ENCODE peak calls at places on chromosomes 13 and 19, in nine cellular contexts. P, Z, U, F, T, K, Y, D and M are unnamed samples.

GRCh38 chr13:66359910-66360552 is 870.1 kb downstream of the PCDH9 start:
- DNase-seq in Z (no peak), Y (no peak), D (no peak), P (no peak), K (no peak), T (no peak), F (no peak), U (no peak), M (no peak)

GRCh38 chr19:51786651-51787494 is 8.1 kb upstream of the FPR3 start:
- DNase-seq in T (no peak), D (no peak), U (no peak), F (no peak), P (no peak), Z (no peak), K (no peak), Y (no peak), M (no peak)

GRCh38 chr19:50556236-50557008 is 11.8 kb downstream of the LRRC4B start:
- DNase-seq in P (peak; percentile 45), U (peak; percentile 86), D (peak; percentile 72), T (peak; percentile 49), Z (peak; percentile 57), K (peak; percentile 90), Y (peak; percentile 98), F (no peak), M (peak; percentile 58)

GRCh38 chr13:30752991-30753616 is 17.8 kb downstream of the ALOX5AP start:
- DNase-seq in F (no peak), K (no peak), U (no peak), Y (no peak), D (no peak), T (no peak), P (no peak), Z (no peak), M (no peak)

GRCh38 chr13:54637377-54637776 is 1608.8 kb downstream of the OLFM4 start:
- DNase-seq in D (no peak), Z (no peak), K (no peak), F (no peak), U (no peak), P (peak; percentile 19), T (no peak), Y (peak; percentile 60), M (no peak)

GRCh38 chr19:33441277-33441699 is 67.8 kb downstream of the CEBPG start:
- DNase-seq in U (peak; percentile 61), F (no peak), D (no peak), Y (no peak), T (no peak), P (no peak), K (no peak), Z (no peak), M (no peak)

GRCh38 chr13:64551755-64552154 is 2678.4 kb downstream of the PCDH9 start:
- DNase-seq in F (no peak), U (no peak), T (no peak), D (peak; percentile 53), K (peak; percentile 50), Z (no peak), P (peak; percentile 18), Y (no peak), M (peak; percentile 67)

GRCh38 chr19:54420383-54421168 is 5.3 kb downstream of the TTYH1 start:
- DNase-seq in P (no peak), T (no peak), U (peak; percentile 77), D (no peak), Z (no peak), F (no peak), K (no peak), Y (peak; percentile 94), M (no peak)

GRCh38 chr19:49488046-49488862 is 846 bp downstream of the RPL13A start:
- DNase-seq in K (peak; percentile 31), F (no peak), Z (no peak), P (no peak), Y (no peak), D (peak; percentile 52), T (no peak), U (no peak), M (no peak)

DNA sequence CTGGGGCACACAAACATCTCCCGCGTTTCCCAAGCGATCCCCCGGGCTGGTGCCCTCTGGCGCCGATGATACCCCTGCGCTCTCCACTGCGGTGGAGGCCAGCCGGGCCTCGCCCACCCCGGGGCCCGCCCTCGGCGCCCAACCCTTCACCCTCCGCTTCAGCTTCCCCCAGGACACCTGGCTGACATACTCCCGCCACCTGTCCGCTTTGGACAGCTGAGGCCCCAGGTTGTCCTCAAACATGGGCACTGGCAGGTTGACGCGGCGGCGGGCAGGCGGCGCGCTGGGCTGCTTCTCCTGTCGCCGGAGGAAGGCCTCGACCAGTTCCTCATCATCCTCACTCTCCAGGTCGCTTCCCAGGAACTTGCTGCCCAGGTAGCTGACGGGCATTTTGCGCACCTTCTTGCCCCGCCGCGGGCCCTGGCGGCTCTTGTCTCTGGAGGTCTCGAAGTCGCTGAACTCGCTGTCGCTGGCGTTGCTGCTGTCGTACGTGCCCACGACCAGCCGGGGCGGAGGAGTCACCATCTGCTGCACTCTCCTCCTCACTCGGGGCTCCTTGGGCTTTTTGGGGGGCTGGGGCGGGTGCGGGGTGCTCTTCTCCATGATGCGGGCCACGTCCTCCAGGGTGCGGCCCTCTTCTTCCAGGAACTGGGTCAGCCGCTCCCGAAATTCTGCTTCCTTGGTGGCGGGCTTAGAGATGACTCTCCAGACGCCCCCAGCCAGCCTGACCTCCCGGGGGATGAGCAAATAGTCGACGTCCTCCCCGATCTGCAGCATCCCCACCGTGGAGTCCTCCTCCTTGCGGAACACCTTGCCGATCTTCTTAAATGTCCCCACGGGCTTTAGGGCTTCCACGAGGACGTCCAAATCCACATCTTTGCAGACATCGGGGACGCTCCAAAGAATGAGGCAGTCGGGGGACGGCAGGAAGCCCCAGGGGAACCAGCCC is 1.1 kb downstream of the CCDC8 start:
- DNase-seq in Z (no peak), U (peak; percentile 74), T (no peak), K (no peak), Y (no peak), P (no peak), D (peak; percentile 31), F (no peak), M (no peak)
- H3K4me3 ChIP-seq in Z (no peak overlapping the region), U (peak overlapping the region; percentile 82), T (no peak overlapping the region), K (peak overlapping the region; percentile 81), Y (peak overlapping the region; percentile 94), P (peak overlapping the region; percentile 71), D (peak overlapping the region; percentile 67), F (no peak overlapping the region), M (peak overlapping the region; percentile 73)

DNA sequence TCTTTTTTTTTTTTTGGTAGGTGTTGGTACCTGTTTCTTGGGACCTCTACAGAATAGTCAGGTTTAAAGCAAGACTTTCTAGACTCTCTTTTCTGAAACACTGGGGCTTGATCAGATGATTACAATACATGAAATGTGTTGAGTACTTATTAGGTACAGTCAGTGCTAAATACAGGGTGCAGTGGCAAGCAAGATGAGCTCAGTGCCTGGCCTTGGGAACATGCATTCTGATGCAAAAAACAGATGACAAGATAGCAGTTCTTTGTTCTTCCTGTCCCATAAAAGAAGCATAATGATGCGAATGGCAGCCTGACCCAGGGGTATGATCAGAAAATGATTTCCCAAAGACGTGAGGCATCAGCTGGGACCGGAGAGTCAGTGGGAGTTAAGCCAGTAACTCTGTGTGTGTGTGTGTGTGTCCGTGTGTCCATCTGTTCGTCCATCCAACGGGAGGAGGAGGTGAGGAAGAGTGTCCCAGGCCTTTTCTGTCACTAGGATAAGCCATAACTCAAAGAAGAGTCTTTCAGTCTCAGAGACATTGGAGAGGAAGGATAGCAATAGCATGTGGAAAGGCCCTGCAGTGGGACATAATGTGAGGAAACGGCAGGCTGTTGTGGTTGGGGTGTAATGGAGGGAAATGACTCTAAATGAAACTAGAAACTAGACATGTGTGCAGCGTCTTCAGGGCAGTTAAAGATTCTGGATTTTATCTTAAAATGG is 32.2 kb downstream of the SLAIN1 start:
- DNase-seq in Z (no peak), T (no peak), Y (no peak), K (no peak), U (no peak), D (no peak), F (peak; percentile 60), P (no peak), M (no peak)
- H3K4me3 ChIP-seq in Z (no peak overlapping the region), T (no peak overlapping the region), Y (no peak overlapping the region), K (no peak overlapping the region), U (no peak overlapping the region), D (no peak overlapping the region), F (peak overlapping the region; percentile 33), P (no peak overlapping the region), M (no peak overlapping the region)

DNA sequence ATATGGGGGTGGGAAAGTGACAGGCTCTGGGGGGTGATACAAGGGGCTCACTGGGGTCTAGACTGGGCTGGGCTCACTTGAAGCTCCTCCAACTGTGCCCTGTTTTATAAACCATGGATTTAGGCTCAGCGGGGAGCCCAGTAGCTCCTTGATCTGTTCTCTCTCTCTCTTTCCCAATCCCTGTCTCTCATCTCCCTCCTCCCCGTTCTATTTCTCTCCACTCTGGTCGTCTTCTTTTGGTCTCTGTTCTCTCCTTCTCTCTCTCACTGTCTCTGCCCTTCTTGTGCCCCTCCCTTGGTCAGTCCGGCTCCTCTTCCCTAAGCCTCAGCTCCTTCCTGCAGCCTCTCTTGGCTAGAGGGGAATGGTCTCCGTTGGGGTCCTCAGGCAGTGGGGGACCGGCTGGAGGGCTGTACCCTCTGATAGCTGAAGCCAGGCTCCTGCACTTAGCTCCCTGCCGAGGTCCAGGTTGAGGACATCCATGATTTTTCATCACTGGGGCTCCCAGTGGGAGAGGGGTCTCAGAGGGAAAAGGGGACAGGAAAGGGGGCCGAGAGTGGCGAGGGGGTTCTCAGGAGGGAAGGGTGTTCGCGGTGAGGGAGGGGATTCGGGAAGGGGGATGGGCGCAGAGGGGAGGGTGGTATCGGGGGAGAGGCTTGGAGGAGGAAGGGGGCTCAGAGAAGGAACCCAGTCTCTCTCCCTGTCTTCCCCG is 8.5 kb downstream of the UNC13A start:
- DNase-seq in Z (no peak), Y (peak; percentile 37), F (no peak), D (peak; percentile 30), T (no peak), U (peak; percentile 61), K (no peak), P (no peak), M (no peak)
- H3K4me3 ChIP-seq in Z (no peak overlapping the region), Y (peak overlapping the region; percentile 60), F (peak overlapping the region; percentile 1), D (peak overlapping the region; percentile 53), T (peak overlapping the region; percentile 37), U (peak overlapping the region; percentile 41), K (peak overlapping the region; percentile 75), P (no peak overlapping the region), M (peak overlapping the region; percentile 40)

GRCh38 chr19:17795495-17795856 is 538 bp downstream of the B3GNT3 start:
- DNase-seq in Z (no peak), T (no peak), Y (no peak), K (no peak), P (no peak), D (no peak), F (no peak), U (no peak), M (no peak)

GRCh38 chr19:17794731-17795494 is at the start of gene B3GNT3:
- DNase-seq in U (peak; percentile 90), F (no peak), P (no peak), T (peak; percentile 83), D (peak; percentile 37), K (peak; percentile 19), Y (peak; percentile 89), Z (no peak), M (no peak)

GRCh38 chr19:17796013-17796837 is 1.3 kb downstream of the B3GNT3 start:
- DNase-seq in P (no peak), U (peak; percentile 81), Y (no peak), K (no peak), T (peak; percentile 33), D (no peak), F (no peak), Z (no peak), M (no peak)

GRCh38 chr19:17796838-17797168 is 1.9 kb downstream of the B3GNT3 start:
- DNase-seq in Z (no peak), K (no peak), P (no peak), U (no peak), Y (no peak), D (no peak), T (no peak), F (no peak), M (no peak)

DNA sequence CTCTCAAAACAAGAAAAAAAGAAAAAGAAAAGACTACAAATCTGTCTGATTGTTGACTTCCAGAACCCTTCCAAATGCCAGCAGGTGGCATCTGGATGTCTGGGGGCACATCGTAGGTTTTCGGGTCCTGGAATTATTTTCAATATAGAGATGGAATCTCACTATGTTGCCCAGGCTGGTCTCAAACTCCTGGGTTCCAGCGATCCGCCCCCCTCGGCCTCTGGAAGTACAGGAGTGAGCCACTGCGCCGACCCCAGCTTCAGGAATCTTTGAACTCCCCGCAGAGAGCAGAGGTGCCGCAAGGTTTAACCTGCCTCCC is 567 bp upstream of the B3GNT3 start:
- DNase-seq in Z (no peak), P (no peak), F (no peak), U (no peak), T (no peak), K (no peak), Y (peak; percentile 70), D (no peak), M (no peak)
- H3K4me3 ChIP-seq in Z (no peak overlapping the region), P (no peak overlapping the region), F (no peak overlapping the region), U (peak overlapping the region; percentile 37), T (peak overlapping the region; percentile 90), K (no peak overlapping the region), Y (peak overlapping the region; percentile 71), D (peak overlapping the region; percentile 40), M (no peak overlapping the region)